ENCODE peak calls at places on chromosomes 3 and 15, in six cellular contexts. W is Calu3; E is stimulated activated CD8-positive, alpha-beta memory T cell treated with anti-CD3 and anti-CD28 coated beads, Interleukin-12 subunit alpha, Interleukin-12 subunit beta, amount 100 ng/mL, for 4 hours; O is NB4; F is adrenal gland; J is stimulated activated CD4-positive, alpha-beta T cell treated with anti-CD3 and anti-CD28 coated beads, Interleukin-15, amount 100 ng/mL, for 1 hour. B is an unnamed sample.

GRCh38 chr3:58231666-58232065 is 5.9 kb upstream of the ABHD6 start:
- DNase-seq in W (no peak), E (no peak), O (no peak), F (no peak), J (no peak), B (no peak)

GRCh38 chr15:26772588-26773484 is at the start of gene GABRB3:
- DNase-seq in W (no peak), E (no peak), O (no peak), F (peak), J (no peak), B (no peak)

GRCh38 chr3:20739814-20740213 is 553.8 kb upstream of the SGO1 start:
- DNase-seq in W (no peak), E (no peak), O (no peak), F (no peak), J (no peak), B (no peak)

GRCh38 chr3:52845157-52845556 is 10.3 kb upstream of the MUSTN1 start:
- DNase-seq in W (no peak), E (no peak), O (no peak), F (peak), J (no peak), B (no peak)

GRCh38 chr15:52417501-52417900 is 111.2 kb downstream of the MYO5A start:
- DNase-seq in W (no peak), E (no peak), O (peak), F (no peak), J (no peak), B (no peak)

GRCh38 chr15:89483079-89483478 is 13.3 kb downstream of the RHCG start:
- DNase-seq in W (no peak), E (no peak), O (no peak), F (no peak), J (no peak), B (no peak)

GRCh38 chr3:13896473-13897154 is 16.7 kb upstream of the WNT7A start:
- DNase-seq in W (peak), E (peak), O (peak), F (peak), J (no peak), B (no peak)

GRCh38 chr3:159740054-159740453 is 248.6 kb upstream of the IL12A start:
- DNase-seq in W (no peak), E (no peak), O (no peak), F (no peak), J (no peak), B (no peak)

GRCh38 chr3:52524752-52525661 is 8.7 kb downstream of the NT5DC2 start:
- DNase-seq in W (no peak), E (no peak), O (no peak), F (peak), J (no peak), B (no peak)

GRCh38 chr3:56302417-56302816 is 165.8 kb downstream of the ERC2 start:
- DNase-seq in W (no peak), E (no peak), O (peak), F (no peak), J (no peak), B (no peak)

GRCh38 chr3:149609595-149609994 is 48.2 kb downstream of the WWTR1 start:
- DNase-seq in W (no peak), E (no peak), O (no peak), F (no peak), J (no peak), B (no peak)

GRCh38 chr15:52031542-52031941 is 12.5 kb downstream of the MAPK6 start:
- DNase-seq in W (no peak), E (no peak), O (peak), F (no peak), J (no peak), B (no peak)

GRCh38 chr3:165624761-165625160 is 212.5 kb downstream of the BCHE start:
- DNase-seq in W (no peak), E (no peak), O (peak), F (no peak), J (no peak), B (no peak)

GRCh38 chr3:23325466-23326065 is 122.4 kb downstream of the UBE2E2 start:
- DNase-seq in W (no peak), E (no peak), O (no peak), F (no peak), J (no peak), B (no peak)

GRCh38 chr3:100261481-100261903 is 700 bp downstream of the TBC1D23 start:
- DNase-seq in W (no peak), E (no peak), O (no peak), F (no peak), J (no peak), B (no peak)

GRCh38 chr15:35722506-35722905 is 176.5 kb upstream of the DPH6 start:
- DNase-seq in W (no peak), E (no peak), O (no peak), F (no peak), J (no peak), B (no peak)

GRCh38 chr3:48918388-48919214 is at the start of gene ARIH2:
- DNase-seq in W (peak), E (peak), O (peak), F (peak), J (peak), B (peak)

GRCh38 chr15:60340207-60340921 is 57.4 kb downstream of the ANXA2 start:
- DNase-seq in W (no peak), E (no peak), O (no peak), F (no peak), J (no peak), B (no peak)

B was measured in activated CD4-positive, CD25-positive, alpha-beta regulatory T cell.